ENCODE peak calls at places on chromosome 15, in seven cellular contexts. L is GM23248, F is hepatocyte, E is SK-N-SH, U is neural progenitor cell, K is GM23338, V is OCI-LY7. C is an unnamed sample.

GRCh38 chr15:98025237-98025636 is 64.7 kb downstream of the ARRDC4 start:
- DNase-seq in L (peak; percentile 59), F (no peak), E (no peak), U (no peak), K (peak; percentile 8), V (no peak), C (peak; percentile 64)

GRCh38 chr15:29570931-29571727 is 251.1 kb downstream of the TJP1 start:
- DNase-seq in L (peak; percentile 18), F (peak; percentile 72), E (peak; percentile 82), U (peak; percentile 90), K (peak; percentile 84), V (no peak), C (peak; percentile 10)

GRCh38 chr15:35394416-35394815 is 151.5 kb downstream of the DPH6 start:
- DNase-seq in L (no peak), F (no peak), E (no peak), U (no peak), K (no peak), V (no peak), C (no peak)

GRCh38 chr15:39608185-39608584 is 27.3 kb downstream of the THBS1 start:
- DNase-seq in L (no peak), F (no peak), E (no peak), U (no peak), K (no peak), V (no peak), C (no peak)

GRCh38 chr15:34837246-34838016 is 42.1 kb upstream of the ACTC1 start:
- DNase-seq in L (peak; percentile 90), F (peak; percentile 41), E (no peak), U (no peak), K (no peak), V (no peak), C (peak; percentile 85)

GRCh38 chr15:38299216-38299615 is 46.6 kb downstream of the SPRED1 start:
- DNase-seq in L (peak; percentile 55), F (no peak), E (no peak), U (no peak), K (no peak), V (no peak), C (no peak)

GRCh38 chr15:96243701-96244100 is 86.8 kb upstream of the NR2F2 start:
- DNase-seq in L (no peak), F (no peak), E (no peak), U (no peak), K (no peak), V (no peak), C (no peak)

GRCh38 chr15:39587910-39588530 is 7.1 kb downstream of the THBS1 start:
- DNase-seq in L (peak; percentile 64), F (no peak), E (no peak), U (no peak), K (no peak), V (no peak), C (no peak)

GRCh38 chr15:31012455-31012854 is 21.0 kb upstream of the MTMR10 start:
- DNase-seq in L (no peak), F (no peak), E (no peak), U (no peak), K (no peak), V (no peak), C (no peak)

GRCh38 chr15:77033417-77033728 is 37.5 kb downstream of the TSPAN3 start:
- DNase-seq in L (no peak), F (no peak), E (no peak), U (no peak), K (no peak), V (no peak), C (no peak)

GRCh38 chr15:45376967-45377629 is 1.2 kb downstream of the GATM start:
- DNase-seq in L (no peak), F (no peak), E (no peak), U (no peak), K (no peak), V (no peak), C (no peak)

GRCh38 chr15:53573091-53573490 is 186.4 kb downstream of the WDR72 start:
- DNase-seq in L (no peak), F (no peak), E (no peak), U (no peak), K (no peak), V (no peak), C (no peak)

GRCh38 chr15:96336643-96337353 is 6.3 kb downstream of the NR2F2 start:
- DNase-seq in L (peak; percentile 53), F (no peak), E (no peak), U (peak; percentile 71), K (peak; percentile 40), V (no peak), C (peak; percentile 57)

GRCh38 chr15:44075535-44075934 is 119.5 kb downstream of the FRMD5 start:
- DNase-seq in L (peak; percentile 24), F (no peak), E (no peak), U (no peak), K (no peak), V (no peak), C (peak; percentile 66)

GRCh38 chr15:45180201-45180600 is 7.6 kb downstream of the SHF start:
- DNase-seq in L (no peak), F (no peak), E (peak; percentile 5), U (no peak), K (no peak), V (no peak), C (peak; percentile 51)

GRCh38 chr15:94670436-94671034 is 439.2 kb downstream of the MCTP2 start:
- DNase-seq in L (peak; percentile 60), F (peak; percentile 58), E (peak; percentile 57), U (peak; percentile 61), K (peak; percentile 57), V (peak; percentile 35), C (peak; percentile 60)

GRCh38 chr15:47717036-47717611 is at the start of gene SEMA6D:
- DNase-seq in L (peak; percentile 87), F (peak; percentile 84), E (peak; percentile 93), U (peak; percentile 94), K (peak; percentile 87), V (no peak), C (peak; percentile 73)

GRCh38 chr15:39181901-39182300 is 399.0 kb upstream of the THBS1 start:
- DNase-seq in L (peak; percentile 52), F (peak; percentile 28), E (no peak), U (no peak), K (no peak), V (no peak), C (peak; percentile 57)

GRCh38 chr15:33278816-33279612 is 31.8 kb upstream of the RYR3 start:
- DNase-seq in L (peak; percentile 93), F (peak; percentile 75), E (no peak), U (no peak), K (peak; percentile 40), V (no peak), C (peak; percentile 96)

GRCh38 chr15:30649952-30650929 is 24.3 kb downstream of the ARHGAP11B start:
- DNase-seq in L (peak; percentile 41), F (no peak), E (no peak), U (no peak), K (no peak), V (peak; percentile 6), C (no peak)

GRCh38 chr15:81014446-81015093 is 13.8 kb downstream of the TLNRD1 start:
- DNase-seq in L (no peak), F (no peak), E (no peak), U (no peak), K (no peak), V (no peak), C (no peak)

GRCh38 chr15:35979608-35980007 is 433.6 kb upstream of the DPH6 start:
- DNase-seq in L (no peak), F (no peak), E (no peak), U (peak; percentile 38), K (peak; percentile 38), V (no peak), C (no peak)

GRCh38 chr15:58734859-58735258 is 14.6 kb downstream of the ADAM10 start:
- DNase-seq in L (no peak), F (no peak), E (no peak), U (no peak), K (no peak), V (no peak), C (no peak)

GRCh38 chr15:74889390-74889881 is 406 bp upstream of the MPI start:
- DNase-seq in L (peak; percentile 60), F (no peak), E (peak; percentile 54), U (peak; percentile 51), K (peak; percentile 69), V (no peak), C (no peak)

GRCh38 chr15:40917585-40917984 is 11.6 kb upstream of the DLL4 start:
- DNase-seq in L (no peak), F (no peak), E (no peak), U (peak; percentile 49), K (peak; percentile 51), V (no peak), C (no peak)

GRCh38 chr15:98000249-98001203 is 40.0 kb downstream of the ARRDC4 start:
- DNase-seq in L (peak; percentile 36), F (peak; percentile 43), E (no peak), U (no peak), K (no peak), V (no peak), C (peak; percentile 86)

GRCh38 chr15:37040072-37040742 is 60.1 kb downstream of the MEIS2 start:
- DNase-seq in L (no peak), F (no peak), E (no peak), U (no peak), K (no peak), V (no peak), C (no peak)

DNA sequence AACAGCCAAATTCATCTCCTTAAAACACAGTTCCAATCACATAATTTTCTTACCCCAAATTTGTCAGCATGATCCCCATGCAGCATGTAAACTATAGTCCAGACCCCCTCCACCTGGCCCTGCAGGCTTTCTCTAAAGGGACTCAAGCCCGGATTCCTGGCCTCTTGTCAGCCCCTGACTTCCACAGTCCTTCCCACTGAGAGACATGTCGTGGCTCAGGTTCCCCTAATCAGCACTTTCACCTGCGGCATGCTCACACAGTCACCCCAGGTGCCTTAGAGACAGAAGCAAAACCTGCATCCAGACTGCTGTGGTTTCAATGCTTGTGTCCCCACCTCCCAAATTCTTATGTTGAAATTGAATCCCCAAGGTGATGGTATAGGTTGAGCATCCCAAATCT is 372.7 kb upstream of the ATP10A start:
- DNase-seq in L (no peak), F (no peak), E (no peak), U (peak; percentile 25), K (peak; percentile 65), V (no peak), C (no peak)
- TF ChIP-seq EZH2phosphoT487 in L (no peak), F (no peak), E (no peak), U (no peak), K (no peak), V (no peak), C (no peak)

GRCh38 chr15:65757256-65757655 is 34.8 kb downstream of the DENND4A start:
- DNase-seq in L (no peak), F (no peak), E (no peak), U (no peak), K (no peak), V (no peak), C (no peak)
- TF ChIP-seq EZH2phosphoT487 in L (no peak), F (no peak), E (no peak), U (no peak), K (no peak), V (no peak), C (no peak)

GRCh38 chr15:67543348-67543718 is 830 bp downstream of the MAP2K5 start:
- DNase-seq in L (peak; percentile 51), F (peak; percentile 19), E (peak; percentile 56), U (peak; percentile 25), K (no peak), V (no peak), C (peak; percentile 11)
- TF ChIP-seq EZH2phosphoT487 in L (no peak), F (no peak), E (no peak), U (no peak), K (no peak), V (no peak), C (no peak)

DNA sequence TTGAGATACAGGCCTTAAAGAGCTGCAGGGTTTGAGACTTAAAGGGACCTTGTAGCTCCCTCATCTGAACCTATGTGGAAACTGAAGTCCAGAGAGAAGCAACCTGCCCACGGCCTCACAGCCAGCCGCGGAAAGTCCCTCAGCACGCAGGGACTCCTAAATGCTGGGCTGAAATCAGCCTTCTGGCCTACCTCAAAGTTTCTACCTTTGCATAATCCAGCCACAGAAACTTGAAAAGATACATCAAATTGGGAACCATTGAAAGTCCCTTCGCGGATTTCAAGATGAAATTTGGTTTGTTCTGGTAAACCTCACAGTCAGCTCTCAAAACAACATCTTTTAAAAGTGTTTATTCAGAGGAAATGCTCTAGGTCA is 171.5 kb downstream of the ADAMTS17 start:
- DNase-seq in L (no peak), F (no peak), E (no peak), U (no peak), K (no peak), V (no peak), C (no peak)
- TF ChIP-seq EZH2phosphoT487 in L (no peak), F (no peak), E (no peak), U (no peak), K (no peak), V (no peak), C (no peak)

C was measured in PC-3.